ENCODE peak calls at places on chromosomes 5 and 9, in eight cellular contexts. A is PC-3, J is hepatocyte, O is GM23338, I is neural progenitor cell, P is GM23248, V is HCT116, L is OCI-LY7. R is an unnamed sample.
A peak's percentile ranks its signal among the peaks of the same experiment; 100 is the strongest.

GRCh38 chr5:1545798-1546355 is 22.1 kb upstream of the LPCAT1 start:
- DNase-seq in A (peak; percentile 87), J (no peak), O (no peak), I (no peak), P (peak; percentile 42), V (no peak), L (no peak), R (no peak)

GRCh38 chr9:89234636-89235035 is 56.0 kb upstream of the SHC3 start:
- DNase-seq in A (no peak), J (no peak), O (peak; percentile 72), I (peak; percentile 66), P (no peak), V (no peak), L (no peak), R (peak; percentile 73)

GRCh38 chr9:133374612-133375115 is 1.2 kb downstream of the SURF4 start:
- DNase-seq in A (no peak), J (no peak), O (no peak), I (no peak), P (peak; percentile 91), V (no peak), L (no peak), R (peak; percentile 6)

GRCh38 chr5:66987126-66987525 is 209.5 kb downstream of the CD180 start:
- DNase-seq in A (no peak), J (no peak), O (no peak), I (no peak), P (peak; percentile 69), V (no peak), L (no peak), R (no peak)

GRCh38 chr5:23507278-23507685 is at the start of gene PRDM9:
- DNase-seq in A (peak; percentile 98), J (no peak), O (peak; percentile 79), I (no peak), P (peak; percentile 37), V (no peak), L (no peak), R (no peak)

GRCh38 chr5:68261174-68262021 is 45.8 kb downstream of the PIK3R1 start:
- DNase-seq in A (no peak), J (no peak), O (no peak), I (no peak), P (peak; percentile 56), V (no peak), L (no peak), R (no peak)

GRCh38 chr9:120368799-120369198 is 211.2 kb downstream of the CDK5RAP2 start:
- DNase-seq in A (no peak), J (no peak), O (no peak), I (no peak), P (no peak), V (no peak), L (peak; percentile 8), R (no peak)

GRCh38 chr5:38641003-38641402 is 84.6 kb upstream of the LIFR start:
- DNase-seq in A (no peak), J (no peak), O (no peak), I (no peak), P (no peak), V (no peak), L (no peak), R (no peak)

GRCh38 chr5:115455241-115455640 is 89.3 kb downstream of the FEM1C start:
- DNase-seq in A (peak; percentile 72), J (peak; percentile 51), O (no peak), I (no peak), P (peak; percentile 77), V (no peak), L (no peak), R (no peak)

GRCh38 chr9:95003694-95004451 is 277.4 kb downstream of the AOPEP start:
- DNase-seq in A (peak; percentile 51), J (peak; percentile 76), O (peak; percentile 68), I (peak; percentile 66), P (peak; percentile 83), V (no peak), L (no peak), R (peak; percentile 62)

DNA sequence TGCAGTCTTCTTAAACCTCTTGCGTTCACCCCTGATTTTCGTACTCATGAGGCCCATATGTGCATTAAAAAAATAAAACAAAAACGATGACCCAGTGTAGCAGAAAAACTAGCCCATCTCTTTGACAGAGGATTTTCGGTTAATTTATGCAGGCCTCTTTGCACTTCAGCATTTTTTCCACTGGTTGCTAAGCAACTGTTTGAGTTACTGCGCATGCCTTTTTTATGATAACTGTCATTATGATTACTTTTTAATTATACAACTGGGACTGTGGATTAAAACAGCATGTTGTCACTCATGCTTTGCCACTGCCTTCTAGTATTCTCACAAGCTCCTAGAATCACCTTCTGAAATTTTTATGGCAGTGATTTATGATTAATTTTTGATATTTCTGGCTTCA is 165.0 kb downstream of the SMARCA2 start:
- DNase-seq in A (no peak), J (no peak), O (peak; percentile 48), I (peak; percentile 13), P (peak; percentile 19), V (no peak), L (no peak), R (no peak)
- TF ChIP-seq EZH2phosphoT487 in A (no peak), J (no peak), O (no peak), I (no peak), P (no peak), V (no peak), L (no peak), R (no peak)

GRCh38 chr5:50839472-50839871 is 173.0 kb downstream of the PARP8 start:
- DNase-seq in A (no peak), J (no peak), O (no peak), I (no peak), P (no peak), V (no peak), L (no peak), R (no peak)
- TF ChIP-seq EZH2phosphoT487 in A (no peak), J (no peak), O (no peak), I (no peak), P (no peak), V (no peak), L (no peak), R (no peak)

GRCh38 chr5:109880907-109881685 is 191.4 kb downstream of the MAN2A1 start:
- DNase-seq in A (no peak), J (no peak), O (no peak), I (no peak), P (no peak), V (no peak), L (no peak), R (no peak)
- TF ChIP-seq EZH2phosphoT487 in A (no peak), J (no peak), O (no peak), I (no peak), P (no peak), V (no peak), L (no peak), R (no peak)

DNA sequence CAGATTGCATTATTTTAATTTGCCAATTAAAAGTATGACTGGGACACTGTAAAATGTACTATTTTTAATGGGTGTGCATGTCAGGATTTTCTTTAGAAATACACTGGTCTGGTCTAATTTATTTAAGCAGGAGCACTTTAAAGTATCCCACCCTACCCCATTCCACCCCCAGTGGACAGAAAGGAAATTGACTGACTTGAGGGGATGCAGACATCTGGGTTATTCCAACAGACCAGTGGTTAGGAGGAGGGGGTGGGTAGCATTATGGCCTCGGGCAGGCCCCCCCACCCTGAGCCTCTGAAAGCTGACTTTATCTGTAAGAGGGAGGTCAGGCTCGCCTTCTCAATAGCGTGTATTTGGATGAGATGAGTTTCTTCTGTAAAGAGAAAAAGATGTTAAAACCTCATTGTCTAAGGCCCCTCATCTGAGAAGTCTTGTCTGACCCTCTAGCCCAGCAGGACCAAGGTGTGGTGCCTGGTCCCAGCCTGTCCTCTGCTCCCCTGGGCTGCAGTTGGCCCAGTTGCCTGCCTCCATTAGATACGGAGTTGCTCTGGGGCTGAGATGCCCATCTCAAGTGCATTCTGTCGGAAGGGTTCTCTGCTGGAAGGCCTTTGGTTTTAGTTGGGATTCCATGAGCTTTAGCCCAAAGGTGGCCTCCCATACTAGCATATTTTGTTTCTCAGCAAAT is 4.4 kb downstream of the HNRNPAB start:
- DNase-seq in A (no peak), J (no peak), O (peak; percentile 52), I (no peak), P (peak; percentile 39), V (no peak), L (peak; percentile 37), R (no peak)
- TF ChIP-seq EZH2phosphoT487 in A (no peak), J (no peak), O (no peak), I (no peak), P (no peak), V (no peak), L (no peak), R (no peak)

GRCh38 chr9:4781408-4781807 is 11.3 kb upstream of the RCL1 start:
- DNase-seq in A (no peak), J (no peak), O (no peak), I (no peak), P (peak; percentile 27), V (no peak), L (no peak), R (no peak)

GRCh38 chr9:4784403-4784802 is 8.3 kb upstream of the RCL1 start:
- DNase-seq in A (no peak), J (no peak), O (no peak), I (no peak), P (no peak), V (no peak), L (no peak), R (no peak)

GRCh38 chr9:4786599-4786998 is 6.1 kb upstream of the RCL1 start:
- DNase-seq in A (no peak), J (no peak), O (no peak), I (no peak), P (no peak), V (no peak), L (no peak), R (no peak)

GRCh38 chr9:4780651-4781050 is 12.1 kb upstream of the RCL1 start:
- DNase-seq in A (no peak), J (no peak), O (no peak), I (no peak), P (no peak), V (no peak), L (no peak), R (no peak)
- TF ChIP-seq EZH2phosphoT487 in A (no peak), J (no peak), O (no peak), I (no peak), P (no peak), V (no peak), L (no peak), R (no peak)

GRCh38 chr5:36978196-36978595 is 101.6 kb downstream of the NIPBL start:
- DNase-seq in A (no peak), J (no peak), O (no peak), I (no peak), P (no peak), V (no peak), L (no peak), R (no peak)

GRCh38 chr5:36985387-36985786 is 108.8 kb downstream of the NIPBL start:
- DNase-seq in A (no peak), J (no peak), O (no peak), I (no peak), P (no peak), V (no peak), L (no peak), R (no peak)

GRCh38 chr5:36982146-36982545 is 105.6 kb downstream of the NIPBL start:
- DNase-seq in A (peak; percentile 62), J (no peak), O (no peak), I (no peak), P (peak; percentile 80), V (no peak), L (no peak), R (no peak)
- TF ChIP-seq EZH2phosphoT487 in A (no peak), J (no peak), O (no peak), I (no peak), P (no peak), V (no peak), L (no peak), R (no peak)